ENCODE peak calls at places on chromosomes 7 and 10, in eight cellular contexts. X is RWPE1; G is substantia nigra; Z is NCI-H774; C is NCI-H2029; Q is stimulated activated CD4-positive, alpha-beta T cell treated with anti-CD3 and anti-CD28 coated beads, Interleukin-15, amount 100 ng/mL, for 24 hours; Y is endodermal cell; L is activated CD8-positive, alpha-beta memory T cell treated with anti-CD3 and anti-CD28 coated beads, Interleukin-2, amount 50 U/mL, for 48 hours. F is an unnamed sample.

GRCh38 chr10:68895041-68895440 is 6.1 kb upstream of the DDX50 start:
- DNase-seq in X (no peak), G (no peak), Z (no peak), C (no peak), Q (no peak), Y (no peak), L (no peak), F (no peak)

GRCh38 chr10:17344206-17344605 is 110.2 kb downstream of the ST8SIA6 start:
- DNase-seq in X (no peak), G (no peak), Z (no peak), C (no peak), Q (no peak), Y (no peak), L (no peak), F (no peak)

GRCh38 chr7:36100293-36100692 is 52.8 kb upstream of the EEPD1 start:
- DNase-seq in X (no peak), G (no peak), Z (no peak), C (no peak), Q (no peak), Y (no peak), L (no peak), F (no peak)

GRCh38 chr7:83347836-83348482 is 185.3 kb upstream of the PCLO start:
- DNase-seq in X (peak), G (no peak), Z (no peak), C (no peak), Q (no peak), Y (peak), L (no peak), F (no peak)

GRCh38 chr10:119263966-119264621 is 56.7 kb downstream of the GRK5 start:
- DNase-seq in X (no peak), G (no peak), Z (no peak), C (peak), Q (no peak), Y (no peak), L (no peak), F (no peak)

GRCh38 chr10:101759354-101760247 is 16.3 kb downstream of the FGF8 start:
- DNase-seq in X (no peak), G (no peak), Z (no peak), C (no peak), Q (no peak), Y (peak), L (no peak), F (no peak)

GRCh38 chr7:116708248-116708647 is 36.3 kb downstream of the MET start:
- DNase-seq in X (no peak), G (no peak), Z (no peak), C (no peak), Q (no peak), Y (no peak), L (no peak), F (no peak)

GRCh38 chr7:149414745-149415390 is 46.0 kb downstream of the ZNF777 start:
- DNase-seq in X (no peak), G (peak), Z (no peak), C (no peak), Q (peak), Y (peak), L (peak), F (peak)

GRCh38 chr10:774661-775244 is 85.3 kb upstream of the DIP2C start:
- DNase-seq in X (no peak), G (no peak), Z (no peak), C (no peak), Q (no peak), Y (no peak), L (no peak), F (no peak)

GRCh38 chr10:54139819-54140428 is 661.1 kb downstream of the PCDH15 start:
- DNase-seq in X (no peak), G (no peak), Z (no peak), C (no peak), Q (no peak), Y (no peak), L (no peak), F (no peak)

GRCh38 chr7:106844286-106844997 is 20.6 kb upstream of the PIK3CG start:
- DNase-seq in X (no peak), G (no peak), Z (no peak), C (no peak), Q (no peak), Y (no peak), L (no peak), F (no peak)

GRCh38 chr7:70944516-70944915 is 187.4 kb upstream of the GALNT17 start:
- DNase-seq in X (no peak), G (no peak), Z (no peak), C (no peak), Q (no peak), Y (no peak), L (no peak), F (no peak)

GRCh38 chr10:67259319-67259929 is 333.6 kb downstream of the LRRTM3 start:
- DNase-seq in X (no peak), G (no peak), Z (no peak), C (no peak), Q (no peak), Y (no peak), L (no peak), F (no peak)

GRCh38 chr7:74633451-74633921 is 24.0 kb upstream of the GTF2I start:
- DNase-seq in X (no peak), G (no peak), Z (no peak), C (no peak), Q (no peak), Y (peak), L (no peak), F (no peak)

GRCh38 chr7:154880512-154880911 is 122.4 kb downstream of the PAXIP1 start:
- DNase-seq in X (no peak), G (no peak), Z (no peak), C (no peak), Q (no peak), Y (no peak), L (no peak), F (no peak)

GRCh38 chr10:86177483-86178155 is 189.0 kb downstream of the GRID1 start:
- DNase-seq in X (no peak), G (no peak), Z (no peak), C (no peak), Q (no peak), Y (no peak), L (no peak), F (no peak)

GRCh38 chr10:124174071-124174566 is 80.7 kb upstream of the CHST15 start:
- DNase-seq in X (no peak), G (no peak), Z (no peak), C (no peak), Q (no peak), Y (peak), L (no peak), F (no peak)

GRCh38 chr10:21993360-21994001 is 10.0 kb downstream of the DNAJC1 start:
- DNase-seq in X (no peak), G (no peak), Z (no peak), C (no peak), Q (no peak), Y (no peak), L (no peak), F (no peak)

GRCh38 chr10:1567742-1568495 is 169.4 kb downstream of the ADARB2 start:
- DNase-seq in X (no peak), G (no peak), Z (no peak), C (no peak), Q (no peak), Y (no peak), L (no peak), F (no peak)

GRCh38 chr7:101201695-101202602 is 1.1 kb upstream of the MOGAT3 start:
- DNase-seq in X (no peak), G (no peak), Z (no peak), C (no peak), Q (no peak), Y (peak), L (no peak), F (no peak)

GRCh38 chr7:105187302-105188169 is 173.5 kb downstream of the KMT2E start:
- DNase-seq in X (peak), G (no peak), Z (no peak), C (no peak), Q (no peak), Y (no peak), L (no peak), F (no peak)

GRCh38 chr10:132558516-132559413 is 21.2 kb downstream of the INPP5A start:
- DNase-seq in X (no peak), G (no peak), Z (no peak), C (no peak), Q (no peak), Y (no peak), L (no peak), F (no peak)

GRCh38 chr10:4825456-4825867 is 545 bp upstream of the AKR1E2 start:
- DNase-seq in X (no peak), G (no peak), Z (no peak), C (no peak), Q (no peak), Y (no peak), L (no peak), F (no peak)

GRCh38 chr7:28607179-28607578 is 194.9 kb downstream of the CREB5 start:
- DNase-seq in X (no peak), G (no peak), Z (no peak), C (peak), Q (no peak), Y (no peak), L (no peak), F (no peak)

GRCh38 chr7:29825750-29826529 is 19.6 kb downstream of the WIPF3 start:
- DNase-seq in X (no peak), G (no peak), Z (no peak), C (peak), Q (no peak), Y (no peak), L (no peak), F (no peak)

GRCh38 chr10:17062009-17062408 is 67.6 kb downstream of the CUBN start:
- DNase-seq in X (peak), G (no peak), Z (no peak), C (no peak), Q (no peak), Y (no peak), L (no peak), F (no peak)

GRCh38 chr10:12819656-12820055 is 181.9 kb downstream of the CCDC3 start:
- DNase-seq in X (no peak), G (no peak), Z (no peak), C (no peak), Q (no peak), Y (no peak), L (no peak), F (no peak)

GRCh38 chr10:43931308-43931930 is 282.7 kb upstream of the ZNF32 start:
- DNase-seq in X (no peak), G (no peak), Z (no peak), C (no peak), Q (no peak), Y (peak), L (no peak), F (no peak)

GRCh38 chr7:77903597-77903996 is 105.0 kb downstream of the PHTF2 start:
- DNase-seq in X (peak), G (no peak), Z (no peak), C (no peak), Q (no peak), Y (peak), L (no peak), F (peak)

GRCh38 chr7:36303202-36304098 is 86.2 kb upstream of the ANLN start:
- DNase-seq in X (peak), G (peak), Z (peak), C (peak), Q (no peak), Y (peak), L (no peak), F (peak)

GRCh38 chr7:137335814-137336213 is 7.7 kb downstream of the PTN start:
- DNase-seq in X (no peak), G (no peak), Z (no peak), C (no peak), Q (no peak), Y (no peak), L (no peak), F (no peak)

GRCh38 chr10:30731963-30732362 is 102.4 kb upstream of the LYZL2 start:
- DNase-seq in X (no peak), G (no peak), Z (no peak), C (no peak), Q (no peak), Y (no peak), L (no peak), F (no peak)